ENCODE peak calls at places on chromosomes 1 and 21, in four cellular contexts. C is fibroblast of lung, E is astrocyte, Z is tibial artery. Y is an unnamed sample.

GRCh38 chr21:25837545-25838263 is 102.9 kb downstream of the GABPA start:
- DNase-seq in Z (no peak), E (peak; percentile 92), C (peak; percentile 90), Y (peak; percentile 59)

GRCh38 chr1:235844776-235845175 is 21.9 kb downstream of the LYST start:
- DNase-seq in E (no peak), Z (no peak), C (no peak), Y (no peak)

GRCh38 chr1:24902471-24902891 is 27.6 kb downstream of the RUNX3 start:
- DNase-seq in C (no peak), E (no peak), Z (peak; percentile 7), Y (no peak)

GRCh38 chr1:227562037-227562436 is 1.3 kb upstream of the ZNF678 start:
- DNase-seq in E (no peak), Z (no peak), C (no peak), Y (no peak)

GRCh38 chr1:59156526-59157196 is 140.2 kb upstream of the FGGY start:
- DNase-seq in C (no peak), E (peak; percentile 57), Z (no peak), Y (no peak)

GRCh38 chr21:41425588-41425953 is 468 bp upstream of the MX1 start:
- DNase-seq in Z (no peak), C (no peak), E (no peak), Y (no peak)

GRCh38 chr1:26161408-26162219 is 2.7 kb downstream of the FAM110D start:
- DNase-seq in C (peak; percentile 30), Z (peak; percentile 30), E (peak; percentile 40), Y (no peak)

GRCh38 chr1:2335721-2336475 is 55.5 kb downstream of the MORN1 start:
- DNase-seq in E (no peak), C (no peak), Z (no peak), Y (no peak)

GRCh38 chr1:218711021-218711420 is 365.9 kb downstream of the TGFB2 start:
- DNase-seq in Z (no peak), E (no peak), C (peak; percentile 17), Y (no peak)

GRCh38 chr1:43271186-43272118 is 1.7 kb downstream of the TMEM125 start:
- DNase-seq in Z (no peak), C (no peak), E (peak; percentile 18), Y (no peak)
- H3K27ac ChIP-seq in Z (no peak overlapping the region), C (no peak overlapping the region), E (no peak overlapping the region), Y (no peak overlapping the region)

GRCh38 chr1:56709269-56709880 is 64.3 kb downstream of the PRKAA2 start:
- DNase-seq in C (peak; percentile 76), Z (no peak), E (peak; percentile 23), Y (peak; percentile 29)
- TF ChIP-seq CTCF in C (peak; percentile 47), Z (peak; percentile 45), E (peak; percentile 58), Y (peak; percentile 57)

GRCh38 chr1:231053493-231054162 is 13.6 kb upstream of the FAM89A start:
- DNase-seq in E (peak; percentile 94), Z (no peak), C (peak; percentile 96), Y (peak; percentile 53)
- H3K4me3 ChIP-seq in E (no peak overlapping the region), Z (no peak overlapping the region), C (peak overlapping the region; percentile 23), Y (peak overlapping the region; percentile 2)

DNA sequence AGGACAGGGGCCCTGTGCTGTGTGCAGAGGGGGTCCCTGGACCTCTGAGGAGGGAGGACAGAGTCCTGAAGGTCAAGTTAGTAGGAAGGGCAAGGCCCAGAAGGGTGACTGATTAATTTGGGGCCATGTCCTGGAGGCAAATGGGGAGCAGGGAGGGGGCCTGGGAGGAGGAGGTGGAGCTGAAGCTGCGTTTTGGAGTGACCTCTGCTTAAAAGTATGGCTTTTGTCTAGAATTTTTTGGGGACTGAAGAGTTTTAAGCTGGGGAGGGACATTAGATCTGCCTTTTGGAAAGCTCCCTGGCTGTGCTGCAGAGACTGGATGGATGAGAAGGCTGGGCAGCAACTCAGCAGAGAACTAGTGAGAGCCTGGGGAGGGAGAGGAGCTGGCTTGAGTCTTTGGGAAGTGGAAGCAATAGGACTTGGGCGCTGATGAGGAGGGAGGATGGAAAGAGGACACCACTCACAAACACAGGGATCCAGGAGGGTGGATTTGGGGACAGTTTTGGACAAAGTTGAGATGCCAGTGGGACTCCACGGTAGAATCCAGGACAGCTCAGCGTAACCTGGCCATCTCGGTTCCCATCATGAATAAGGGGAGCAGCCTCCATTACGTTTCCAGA is 52.9 kb downstream of the ACBD3 start:
- DNase-seq in Z (no peak), C (no peak), E (no peak), Y (no peak)
- H3K27ac ChIP-seq in Z (no peak overlapping the region), C (no peak overlapping the region), E (no peak overlapping the region), Y (no peak overlapping the region)

GRCh38 chr1:12272770-12273169 is 42.9 kb downstream of the VPS13D start:
- DNase-seq in C (no peak), E (no peak), Z (no peak), Y (no peak)

GRCh38 chr1:12275370-12275769 is 45.5 kb downstream of the VPS13D start:
- DNase-seq in E (no peak), C (peak; percentile 30), Z (peak; percentile 42), Y (no peak)

GRCh38 chr1:12279728-12280469 is 50.1 kb downstream of the VPS13D start:
- DNase-seq in E (no peak), C (no peak), Z (no peak), Y (no peak)

GRCh38 chr1:12278998-12279397 is 49.2 kb downstream of the VPS13D start:
- DNase-seq in E (no peak), Z (no peak), C (no peak), Y (no peak)

GRCh38 chr1:12276225-12276624 is 46.4 kb downstream of the VPS13D start:
- DNase-seq in E (no peak), C (peak; percentile 67), Z (no peak), Y (no peak)
- TF ChIP-seq CTCF in E (peak; percentile 32), C (peak; percentile 47), Z (peak; percentile 59), Y (peak; percentile 60)

DNA sequence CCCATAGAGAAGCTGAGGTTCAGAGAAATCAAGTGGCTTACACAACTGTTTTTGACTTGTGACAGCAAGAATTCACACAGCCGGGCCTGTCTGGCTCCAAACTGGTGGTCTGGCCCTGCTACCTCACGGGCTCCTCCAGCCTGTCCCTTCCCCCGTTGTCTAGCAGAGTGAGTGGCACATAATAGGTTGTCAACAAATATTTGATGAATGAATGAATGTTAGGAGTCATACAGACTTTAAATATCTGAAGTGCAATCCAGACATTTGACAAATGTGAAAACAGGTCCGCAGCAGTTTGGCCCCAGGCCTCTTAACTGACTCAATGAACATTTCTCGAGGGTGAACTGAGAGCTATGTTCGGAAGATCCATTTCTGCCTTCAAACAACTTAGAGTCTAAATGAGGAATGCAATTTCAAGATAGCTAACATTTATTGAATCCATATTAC is 1.1 kb upstream of the RHOC start:
- DNase-seq in Z (no peak), C (no peak), E (no peak), Y (no peak)
- H3K4me3 ChIP-seq in Z (peak overlapping the region; percentile 78), C (no peak overlapping the region), E (peak overlapping the region; percentile 85), Y (no peak overlapping the region)

GRCh38 chr21:31675960-31676359 is 16.5 kb downstream of the SOD1 start:
- DNase-seq in C (no peak), E (no peak), Z (no peak), Y (no peak)
- H3K27ac ChIP-seq in C (no peak overlapping the region), E (no peak overlapping the region), Z (no peak overlapping the region), Y (no peak overlapping the region)

GRCh38 chr1:40197656-40198055 is 36.5 kb downstream of the RLF start:
- DNase-seq in Z (no peak), E (no peak), C (no peak), Y (no peak)
- TF ChIP-seq CTCF in Z (no peak), E (peak; percentile 19), C (no peak), Y (peak; percentile 20)